ENCODE peak calls at places on chromosome 14, in five cellular contexts. I, M, H, N and Z are unnamed samples.

GRCh38 chr14:96592591-96593388 is 90.6 kb downstream of the PAPOLA start:
- DNase-seq in M (peak; percentile 65), H (peak; percentile 16), N (peak; percentile 31), I (no peak), Z (no peak)

GRCh38 chr14:99574099-99574880 is 29.7 kb downstream of the CCDC85C start:
- DNase-seq in H (no peak), I (peak; percentile 33), M (peak; percentile 95), N (no peak), Z (no peak)

GRCh38 chr14:21917699-21918436 is 244.2 kb upstream of the OR4E1 start:
- DNase-seq in M (no peak), N (peak; percentile 42), I (no peak), H (peak; percentile 57), Z (no peak)

GRCh38 chr14:85535916-85536834 is 6.2 kb downstream of the FLRT2 start:
- DNase-seq in M (peak; percentile 19), H (no peak), I (no peak), N (no peak), Z (no peak)

GRCh38 chr14:57136669-57137068 is 132.0 kb downstream of the EXOC5 start:
- DNase-seq in M (no peak), I (no peak), H (no peak), N (peak; percentile 44), Z (peak; percentile 17)

GRCh38 chr14:104797112-104798044 is 1.8 kb upstream of the AKT1 start:
- DNase-seq in M (peak; percentile 45), H (no peak), I (no peak), N (no peak), Z (no peak)

GRCh38 chr14:75720828-75721227 is 59.8 kb downstream of the TTLL5 start:
- DNase-seq in N (peak; percentile 85), I (peak; percentile 10), M (no peak), H (no peak), Z (peak; percentile 39)

GRCh38 chr14:91419044-91419397 is 1.4 kb upstream of the CCDC88C start:
- DNase-seq in N (no peak), I (no peak), H (no peak), M (no peak), Z (no peak)

GRCh38 chr14:98189077-98189476 is 1082.9 kb downstream of the BCL11B start:
- DNase-seq in I (no peak), H (no peak), N (no peak), M (no peak), Z (no peak)

GRCh38 chr14:63573579-63573978 is 30.4 kb upstream of the PPP2R5E start:
- DNase-seq in H (no peak), I (no peak), N (no peak), M (no peak), Z (no peak)

GRCh38 chr14:22493753-22494152 is 95.3 kb downstream of the DAD1 start:
- DNase-seq in N (no peak), I (no peak), H (no peak), M (no peak), Z (no peak)

GRCh38 chr14:28757790-28758189 is 8.8 kb upstream of the FOXG1 start:
- DNase-seq in M (no peak), N (no peak), I (no peak), H (no peak), Z (no peak)

GRCh38 chr14:94342334-94342934 is 19.3 kb upstream of the SERPINA6 start:
- DNase-seq in I (peak; percentile 99), N (peak; percentile 57), M (no peak), H (no peak), Z (peak; percentile 26)

GRCh38 chr14:81565441-81566290 is 32.0 kb upstream of the SEL1L start:
- DNase-seq in H (no peak), N (peak; percentile 62), M (no peak), I (no peak), Z (peak; percentile 12)

GRCh38 chr14:73286598-73286997 is 49.3 kb downstream of the PAPLN start:
- DNase-seq in M (no peak), H (no peak), I (no peak), N (no peak), Z (no peak)

GRCh38 chr14:64778114-64778754 is 74.0 kb downstream of the PLEKHG3 start:
- DNase-seq in I (no peak), H (no peak), M (no peak), N (no peak), Z (no peak)

GRCh38 chr14:58298477-58298879 is at the start of gene ARID4A:
- DNase-seq in M (no peak), N (peak; percentile 97), I (no peak), H (no peak), Z (no peak)

GRCh38 chr14:22002860-22003284 is 329.3 kb upstream of the OR4E1 start:
- DNase-seq in N (no peak), H (no peak), I (no peak), M (no peak), Z (no peak)

GRCh38 chr14:24300326-24300980 is 803 bp downstream of the NOP9 start:
- DNase-seq in M (no peak), N (no peak), H (no peak), I (no peak), Z (no peak)

GRCh38 chr14:64563696-64564095 is 13.9 kb downstream of the PPP1R36 start:
- DNase-seq in M (no peak), I (no peak), N (no peak), H (no peak), Z (no peak)

GRCh38 chr14:67395876-67396189 is 16.1 kb downstream of the PLEK2 start:
- DNase-seq in I (no peak), M (no peak), N (no peak), H (no peak), Z (no peak)

GRCh38 chr14:58298880-58299664 is 717 bp downstream of the ARID4A start:
- DNase-seq in H (peak; percentile 42), N (no peak), I (no peak), M (peak; percentile 37), Z (peak; percentile 56)

GRCh38 chr14:22973217-22974032 is 8.9 kb downstream of the AJUBA start:
- DNase-seq in M (peak; percentile 58), N (no peak), H (peak; percentile 32), I (no peak), Z (no peak)

GRCh38 chr14:64841121-64841611 is 38.5 kb downstream of the SPTB start:
- DNase-seq in N (no peak), H (no peak), M (peak; percentile 91), I (no peak), Z (no peak)

GRCh38 chr14:96538663-96539317 is 36.6 kb downstream of the PAPOLA start:
- DNase-seq in H (no peak), M (no peak), I (no peak), N (no peak), Z (no peak)

GRCh38 chr14:72892103-72892878 is 1.6 kb downstream of the DPF3 start:
- DNase-seq in N (no peak), H (peak; percentile 25), M (peak; percentile 55), I (no peak), Z (peak; percentile 20)

GRCh38 chr14:56855891-56856461 is 45.7 kb upstream of the OTX2 start:
- DNase-seq in N (no peak), M (peak; percentile 93), I (no peak), H (no peak), Z (no peak)

GRCh38 chr14:32754209-32754608 is 184.5 kb upstream of the NPAS3 start:
- DNase-seq in I (no peak), H (no peak), N (no peak), M (no peak), Z (no peak)

GRCh38 chr14:100576091-100577085 is 10.8 kb downstream of the BEGAIN start:
- DNase-seq in H (no peak), I (no peak), M (no peak), N (no peak), Z (no peak)

GRCh38 chr14:59245809-59246295 is 57.4 kb downstream of the DAAM1 start:
- DNase-seq in M (no peak), I (no peak), N (no peak), H (no peak), Z (no peak)

GRCh38 chr14:35201066-35201465 is 78.7 kb downstream of the PRORP start:
- DNase-seq in H (no peak), M (no peak), N (no peak), I (no peak), Z (no peak)

GRCh38 chr14:42884100-42884499 is 1277.4 kb downstream of the LRFN5 start:
- DNase-seq in N (no peak), M (no peak), H (no peak), I (no peak), Z (no peak)

GRCh38 chr14:31457665-31458659 is 656 bp upstream of the DTD2 start:
- DNase-seq in M (no peak), N (no peak), H (no peak), I (no peak), Z (no peak)

GRCh38 chr14:77086017-77086727 is 11.9 kb upstream of the CIPC start:
- DNase-seq in M (no peak), N (no peak), I (no peak), H (no peak), Z (no peak)

GRCh38 chr14:91119556-91120311 is 5.9 kb downstream of the DGLUCY start:
- DNase-seq in H (no peak), N (no peak), I (peak; percentile 28), M (no peak), Z (peak; percentile 34)

GRCh38 chr14:77638738-77639137 is 22.3 kb upstream of the SPTLC2 start:
- DNase-seq in H (no peak), M (peak; percentile 13), N (no peak), I (peak; percentile 79), Z (no peak)

GRCh38 chr14:77892381-77892871 is 92.5 kb downstream of the ADCK1 start:
- DNase-seq in H (no peak), M (no peak), N (no peak), I (no peak), Z (no peak)